ENCODE peak calls at places on chromosomes 2 and 18, in five cellular contexts. S is neural crest cell, M is nephron progenitor cell, Y is heart left ventricle, E is GM13976. A is an unnamed sample.

GRCh38 chr2:18550383-18550905 is 10.0 kb downstream of the RDH14 start:
- DNase-seq in E (no peak), M (no peak), S (no peak), Y (no peak), A (no peak)

GRCh38 chr2:136065907-136066306 is 52.0 kb downstream of the CXCR4 start:
- DNase-seq in Y (no peak), S (no peak), M (no peak), E (no peak), A (no peak)

GRCh38 chr2:118089015-118089800 is 937 bp downstream of the INSIG2 start:
- DNase-seq in S (peak; percentile 6), Y (no peak), M (peak; percentile 17), E (peak; percentile 23), A (peak; percentile 13)

GRCh38 chr2:161096336-161096735 is 63.9 kb upstream of the TANK start:
- DNase-seq in M (no peak), S (no peak), Y (no peak), E (no peak), A (no peak)

GRCh38 chr18:37294951-37295350 is 270.6 kb downstream of the CELF4 start:
- DNase-seq in S (peak; percentile 26), E (no peak), Y (no peak), M (peak; percentile 69), A (no peak)

GRCh38 chr2:42958036-42958370 is 165.6 kb upstream of the HAAO start:
- DNase-seq in M (no peak), S (no peak), Y (no peak), E (no peak), A (no peak)

GRCh38 chr2:8669157-8669852 is 12.6 kb upstream of the ID2 start:
- DNase-seq in E (no peak), M (no peak), Y (peak; percentile 16), S (no peak), A (no peak)

GRCh38 chr2:192148620-192149321 is 46.0 kb downstream of the TMEFF2 start:
- DNase-seq in Y (no peak), E (no peak), M (no peak), S (no peak), A (no peak)

GRCh38 chr2:147331790-147332419 is 512.9 kb upstream of the ACVR2A start:
- DNase-seq in M (peak; percentile 16), Y (no peak), S (no peak), E (peak; percentile 7), A (no peak)

GRCh38 chr2:150859162-150859561 is 371.7 kb upstream of the RND3 start:
- DNase-seq in E (no peak), S (no peak), M (no peak), Y (no peak), A (no peak)

GRCh38 chr2:219131327-219131726 is 29.3 kb downstream of the NHEJ1 start:
- DNase-seq in M (no peak), E (no peak), S (no peak), Y (no peak), A (no peak)

GRCh38 chr18:26656401-26656943 is 108.1 kb upstream of the KCTD1 start:
- DNase-seq in E (no peak), S (peak; percentile 26), Y (no peak), M (no peak), A (no peak)

GRCh38 chr2:71685941-71686611 is 232.7 kb downstream of the DYSF start:
- DNase-seq in S (no peak), E (no peak), Y (no peak), M (no peak), A (no peak)

GRCh38 chr2:86297382-86298147 is 39.9 kb downstream of the REEP1 start:
- DNase-seq in Y (no peak), S (no peak), M (no peak), E (peak; percentile 61), A (no peak)

GRCh38 chr2:26645792-26646191 is 4.6 kb upstream of the CIB4 start:
- DNase-seq in E (no peak), S (no peak), M (no peak), Y (no peak), A (no peak)

GRCh38 chr2:236904389-236905263 is 181.1 kb upstream of the COPS8 start:
- DNase-seq in M (peak; percentile 23), E (no peak), S (no peak), Y (no peak), A (no peak)

GRCh38 chr2:226023383-226023782 is 623.9 kb downstream of the NYAP2 start:
- DNase-seq in Y (no peak), S (no peak), M (no peak), E (no peak), A (peak; percentile 31)

GRCh38 chr2:145022671-145023330 is 502.9 kb upstream of the ZEB2 start:
- DNase-seq in M (no peak), E (no peak), S (no peak), Y (no peak), A (peak; percentile 83)

GRCh38 chr2:63465633-63466032 is 122.6 kb downstream of the WDPCP start:
- DNase-seq in S (no peak), M (no peak), Y (no peak), E (no peak), A (no peak)

GRCh38 chr2:68216454-68217310 is 35.6 kb downstream of the PPP3R1 start:
- DNase-seq in Y (no peak), M (peak; percentile 4), E (no peak), S (no peak), A (peak; percentile 19)

GRCh38 chr2:36441816-36442215 is 86.2 kb downstream of the CRIM1 start:
- DNase-seq in Y (no peak), S (no peak), M (no peak), E (no peak), A (no peak)

GRCh38 chr2:179842498-179843153 is 18.8 kb downstream of the ZNF385B start:
- DNase-seq in E (peak; percentile 20), M (peak; percentile 51), Y (no peak), S (peak; percentile 40), A (peak; percentile 14)

GRCh38 chr2:121697108-121697631 is 39.5 kb downstream of the NIFK start:
- DNase-seq in S (no peak), E (no peak), Y (no peak), M (no peak), A (no peak)

GRCh38 chr2:120441744-120442471 is 96.0 kb downstream of the INHBB start:
- DNase-seq in E (no peak), Y (no peak), S (peak; percentile 39), M (peak; percentile 60), A (no peak)

GRCh38 chr2:194424683-194425209 is 1232.3 kb upstream of the SLC39A10 start:
- DNase-seq in S (no peak), Y (no peak), E (no peak), M (no peak), A (no peak)

GRCh38 chr18:35695384-35695783 is 113.8 kb downstream of the GALNT1 start:
- DNase-seq in Y (no peak), S (no peak), M (no peak), E (no peak), A (no peak)

GRCh38 chr18:42030586-42031182 is 75.7 kb downstream of the PIK3C3 start:
- DNase-seq in S (peak; percentile 12), Y (no peak), M (peak; percentile 33), E (peak; percentile 17), A (peak; percentile 13)

GRCh38 chr18:10519999-10520935 is 5.6 kb upstream of the NAPG start:
- DNase-seq in E (peak; percentile 70), Y (peak; percentile 85), S (peak; percentile 71), M (peak; percentile 77), A (peak; percentile 51)

GRCh38 chr2:150994041-150994440 is 267.6 kb downstream of the RBM43 start:
- DNase-seq in E (no peak), Y (no peak), S (no peak), M (no peak), A (no peak)

GRCh38 chr2:31384771-31385276 is 29.7 kb downstream of the XDH start:
- DNase-seq in M (no peak), Y (no peak), E (no peak), S (no peak), A (peak; percentile 97)

GRCh38 chr2:172113617-172114016 is 10.9 kb upstream of the DLX2 start:
- DNase-seq in S (no peak), Y (no peak), M (no peak), E (peak; percentile 27), A (no peak)

GRCh38 chr18:40957533-40958070 is 997.4 kb upstream of the PIK3C3 start:
- DNase-seq in M (no peak), E (no peak), S (no peak), Y (no peak), A (no peak)

GRCh38 chr2:127216593-127216992 is 3.5 kb downstream of the CYP27C1 start:
- DNase-seq in M (no peak), E (no peak), S (no peak), Y (no peak), A (no peak)

GRCh38 chr18:48138660-48139426 is 208.4 kb upstream of the SMAD2 start:
- DNase-seq in E (no peak), M (no peak), Y (no peak), S (no peak), A (no peak)

GRCh38 chr2:151333083-151333482 is 24.3 kb upstream of the TNFAIP6 start:
- DNase-seq in Y (no peak), M (no peak), E (no peak), S (no peak), A (no peak)

DNA sequence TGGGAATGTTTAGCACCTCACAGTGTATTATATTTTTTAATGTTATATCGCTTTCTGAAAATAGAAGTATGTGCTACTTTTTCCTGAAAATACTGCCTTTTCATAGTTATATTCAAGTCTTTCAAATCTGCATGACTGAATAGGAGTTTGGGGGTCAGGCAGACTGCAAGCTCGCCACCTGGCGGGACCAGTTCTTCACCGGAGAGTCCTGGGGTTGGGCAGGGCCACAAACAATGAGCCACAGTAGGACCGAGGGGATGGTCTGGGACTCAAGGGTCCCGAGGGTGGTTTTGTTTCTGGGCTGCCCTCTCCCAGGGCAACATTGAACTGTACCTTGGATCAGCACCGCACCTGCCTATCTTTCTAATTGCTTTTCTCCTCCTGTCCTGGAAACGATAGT is 70.6 kb downstream of the VWA3B start:
- DNase-seq in S (no peak), Y (no peak), E (peak; percentile 48), M (no peak), A (no peak)
- TF ChIP-seq CTCF in S (no peak), Y (no peak), E (no peak), M (no peak), A (no peak)

GRCh38 chr18:72530622-72531021 is 13.5 kb downstream of the CBLN2 start:
- DNase-seq in Y (no peak), M (no peak), E (no peak), S (no peak), A (no peak)
- TF ChIP-seq CTCF in Y (no peak), M (no peak), E (no peak), S (peak; percentile 38), A (peak; percentile 28)

GRCh38 chr2:58047373-58047674 is 718 bp downstream of the VRK2 start:
- DNase-seq in Y (no peak), S (no peak), E (no peak), M (no peak), A (no peak)

GRCh38 chr2:58046335-58046584 is 346 bp upstream of the VRK2 start:
- DNase-seq in S (no peak), E (no peak), M (no peak), Y (no peak), A (no peak)

GRCh38 chr2:58047969-58048368 is 1.4 kb downstream of the VRK2 start:
- DNase-seq in E (no peak), M (no peak), S (no peak), Y (no peak), A (no peak)

GRCh38 chr2:58045580-58046334 is 849 bp upstream of the VRK2 start:
- DNase-seq in Y (no peak), M (no peak), E (no peak), S (no peak), A (no peak)

GRCh38 chr2:58046585-58047372 is at the start of gene VRK2:
- DNase-seq in S (peak; percentile 61), Y (peak; percentile 88), M (peak; percentile 82), E (peak; percentile 90), A (peak; percentile 98)
- TF ChIP-seq CTCF in S (no peak), Y (no peak), M (no peak), E (no peak), A (no peak)

GRCh38 chr2:223692227-223692947 is 90.2 kb upstream of the SCG2 start:
- DNase-seq in Y (peak; percentile 21), M (peak; percentile 20), S (peak; percentile 37), E (no peak), A (peak; percentile 76)
- TF ChIP-seq CTCF in Y (peak; percentile 30), M (peak; percentile 34), S (peak; percentile 66), E (peak; percentile 38), A (peak; percentile 89)

A was measured in A549.